ENCODE peak calls at places on chromosomes 5 and 9, in ten cellular contexts. X, Z, N, G, B, E, O, F, Y and C are unnamed samples.

GRCh38 chr9:120443489-120443888 is 136.5 kb downstream of the CDK5RAP2 start:
- DNase-seq in X (no peak), Z (no peak), N (no peak), G (no peak), B (no peak), E (peak; percentile 97), O (no peak), F (no peak), Y (no peak), C (no peak)

GRCh38 chr5:113250341-113250953 is 184.3 kb downstream of the TSSK1B start:
- DNase-seq in X (no peak), Z (no peak), N (no peak), G (no peak), B (no peak), E (peak; percentile 100), O (no peak), F (no peak), Y (no peak), C (no peak)

GRCh38 chr9:135282001-135282731 is 194.7 kb downstream of the OLFM1 start:
- DNase-seq in X (peak; percentile 26), Z (peak; percentile 64), N (no peak), G (no peak), B (no peak), E (peak; percentile 11), O (peak; percentile 80), F (peak; percentile 88), Y (no peak), C (peak; percentile 74)

GRCh38 chr5:38483788-38484398 is 72.6 kb downstream of the LIFR start:
- DNase-seq in X (no peak), Z (no peak), N (no peak), G (no peak), B (no peak), E (no peak), O (no peak), F (no peak), Y (no peak), C (no peak)

GRCh38 chr9:97710356-97711222 is 13.4 kb upstream of the XPA start:
- DNase-seq in X (peak; percentile 86), Z (peak; percentile 9), N (no peak), G (no peak), B (no peak), E (peak; percentile 85), O (peak; percentile 48), F (peak; percentile 61), Y (no peak), C (peak; percentile 25)

GRCh38 chr9:130371196-130371966 is 73.4 kb upstream of the ASS1 start:
- DNase-seq in X (no peak), Z (no peak), N (no peak), G (no peak), B (no peak), E (peak; percentile 8), O (no peak), F (no peak), Y (no peak), C (no peak)

GRCh38 chr9:130193531-130194405 is 21.6 kb downstream of the NCS1 start:
- DNase-seq in X (no peak), Z (peak; percentile 32), N (no peak), G (no peak), B (no peak), E (no peak), O (no peak), F (no peak), Y (no peak), C (no peak)

GRCh38 chr9:14529047-14529446 is 164.2 kb downstream of the ZDHHC21 start:
- DNase-seq in X (no peak), Z (no peak), N (no peak), G (no peak), B (no peak), E (no peak), O (no peak), F (no peak), Y (no peak), C (no peak)

GRCh38 chr5:136374003-136374402 is 8.7 kb upstream of the TRPC7 start:
- DNase-seq in X (no peak), Z (no peak), N (no peak), G (no peak), B (no peak), E (peak; percentile 65), O (no peak), F (no peak), Y (no peak), C (no peak)

GRCh38 chr5:99747342-99747741 is 787.8 kb upstream of the FAM174A start:
- DNase-seq in X (no peak), Z (no peak), N (no peak), G (no peak), B (no peak), E (no peak), O (no peak), F (no peak), Y (no peak), C (no peak)

GRCh38 chr5:137316346-137316736 is 182.8 kb downstream of the SPOCK1 start:
- DNase-seq in X (no peak), Z (no peak), N (no peak), G (no peak), B (no peak), E (peak; percentile 17), O (no peak), F (no peak), Y (no peak), C (no peak)

GRCh38 chr9:114855488-114855887 is 49.6 kb upstream of the TNFSF15 start:
- DNase-seq in X (no peak), Z (no peak), N (no peak), G (no peak), B (no peak), E (no peak), O (no peak), F (no peak), Y (no peak), C (no peak)

GRCh38 chr9:35164711-35165110 is 2.9 kb downstream of the UNC13B start:
- DNase-seq in X (no peak), Z (no peak), N (no peak), G (no peak), B (no peak), E (peak; percentile 70), O (no peak), F (no peak), Y (no peak), C (no peak)

GRCh38 chr9:38311382-38312270 is 80.9 kb upstream of the ALDH1B1 start:
- DNase-seq in X (no peak), Z (no peak), N (no peak), G (no peak), B (no peak), E (peak; percentile 21), O (no peak), F (no peak), Y (no peak), C (no peak)

GRCh38 chr9:124665391-124666058 is 105.6 kb downstream of the NR6A1 start:
- DNase-seq in X (no peak), Z (no peak), N (no peak), G (no peak), B (no peak), E (no peak), O (no peak), F (no peak), Y (no peak), C (no peak)

GRCh38 chr5:147956064-147956841 is 49.9 kb upstream of the C5orf46 start:
- DNase-seq in X (no peak), Z (no peak), N (no peak), G (no peak), B (no peak), E (peak; percentile 3), O (no peak), F (no peak), Y (no peak), C (no peak)

GRCh38 chr5:141867139-141867538 is 11.1 kb downstream of the PCDH1 start:
- DNase-seq in X (no peak), Z (no peak), N (no peak), G (no peak), B (no peak), E (no peak), O (peak; percentile 65), F (no peak), Y (no peak), C (no peak)

GRCh38 chr5:150490296-150490669 is 17.6 kb upstream of the NDST1 start:
- DNase-seq in X (no peak), Z (no peak), N (no peak), G (no peak), B (no peak), E (no peak), O (no peak), F (no peak), Y (no peak), C (no peak)

GRCh38 chr5:152607393-152608165 is 202.5 kb upstream of the NMUR2 start:
- DNase-seq in X (no peak), Z (no peak), N (no peak), G (no peak), B (no peak), E (no peak), O (no peak), F (no peak), Y (no peak), C (no peak)

GRCh38 chr9:128022886-128023285 is 42.1 kb upstream of the EEIG1 start:
- DNase-seq in X (no peak), Z (no peak), N (no peak), G (no peak), B (no peak), E (no peak), O (no peak), F (no peak), Y (no peak), C (no peak)

GRCh38 chr5:142437563-142437962 is 112.7 kb upstream of the SPRY4 start:
- DNase-seq in X (no peak), Z (no peak), N (no peak), G (no peak), B (no peak), E (no peak), O (no peak), F (no peak), Y (no peak), C (no peak)

GRCh38 chr9:36029765-36030528 is 6.8 kb upstream of the RECK start:
- DNase-seq in X (no peak), Z (no peak), N (no peak), G (no peak), B (no peak), E (peak; percentile 96), O (no peak), F (no peak), Y (no peak), C (no peak)

GRCh38 chr5:149939572-149939971 is 5.0 kb downstream of the PDE6A start:
- DNase-seq in X (no peak), Z (no peak), N (no peak), G (no peak), B (no peak), E (no peak), O (no peak), F (no peak), Y (no peak), C (no peak)

GRCh38 chr5:94928891-94929290 is 310.4 kb downstream of the SLF1 start:
- DNase-seq in X (no peak), Z (no peak), N (no peak), G (no peak), B (no peak), E (peak; percentile 83), O (no peak), F (no peak), Y (no peak), C (no peak)

GRCh38 chr9:131503626-131504465 is 1.1 kb downstream of the POMT1 start:
- DNase-seq in X (peak; percentile 18), Z (no peak), N (no peak), G (no peak), B (peak; percentile 46), E (peak; percentile 20), O (peak; percentile 26), F (no peak), Y (peak; percentile 23), C (no peak)

GRCh38 chr9:100567856-100568255 is 10.0 kb upstream of the CAVIN4 start:
- DNase-seq in X (no peak), Z (no peak), N (no peak), G (no peak), B (no peak), E (no peak), O (no peak), F (no peak), Y (no peak), C (no peak)

GRCh38 chr9:70806872-70807271 is 314.5 kb downstream of the TRPM3 start:
- DNase-seq in X (no peak), Z (no peak), N (no peak), G (no peak), B (no peak), E (no peak), O (no peak), F (no peak), Y (no peak), C (no peak)

GRCh38 chr5:176359658-176360057 is 1.9 kb downstream of the KIAA1191 start:
- DNase-seq in X (no peak), Z (no peak), N (no peak), G (no peak), B (no peak), E (peak; percentile 9), O (no peak), F (no peak), Y (no peak), C (no peak)